ENCODE peak calls at places on chromosomes 7 and 10, in eight cellular contexts. I, A, W, C, E, O, G and B are unnamed samples.

GRCh38 chr10:71064413-71065118 is 147.8 kb upstream of the UNC5B start:
- DNase-seq in I (no peak), A (no peak), W (no peak), C (no peak), E (no peak), O (peak; percentile 37), G (no peak), B (no peak)

GRCh38 chr10:131700506-131700905 is 200.3 kb upstream of the PPP2R2D start:
- DNase-seq in I (no peak), A (no peak), W (no peak), C (no peak), E (no peak), O (no peak), G (no peak), B (no peak)

GRCh38 chr10:91613411-91614253 is 19.2 kb downstream of the PPP1R3C start:
- DNase-seq in I (no peak), A (peak; percentile 77), W (no peak), C (no peak), E (no peak), O (no peak), G (no peak), B (no peak)

GRCh38 chr10:133189726-133190125 is 29.7 kb downstream of the KNDC1 start:
- DNase-seq in I (no peak), A (no peak), W (no peak), C (no peak), E (no peak), O (peak; percentile 40), G (no peak), B (no peak)

GRCh38 chr7:138546064-138546619 is 86.1 kb downstream of the TRIM24 start:
- DNase-seq in I (no peak), A (peak; percentile 17), W (no peak), C (no peak), E (no peak), O (no peak), G (no peak), B (no peak)

GRCh38 chr10:126171555-126171954 is 216.7 kb downstream of the ADAM12 start:
- DNase-seq in I (no peak), A (peak; percentile 76), W (no peak), C (no peak), E (no peak), O (no peak), G (no peak), B (no peak)

GRCh38 chr7:101168412-101169049 is 3.2 kb upstream of the VGF start:
- DNase-seq in I (peak; percentile 58), A (no peak), W (peak; percentile 37), C (no peak), E (no peak), O (no peak), G (no peak), B (no peak)

GRCh38 chr10:24908793-24909423 is 43.5 kb downstream of the PRTFDC1 start:
- DNase-seq in I (no peak), A (peak; percentile 84), W (no peak), C (no peak), E (no peak), O (no peak), G (no peak), B (no peak)

GRCh38 chr10:111835562-111835961 is 348.0 kb downstream of the GPAM start:
- DNase-seq in I (no peak), A (no peak), W (no peak), C (no peak), E (no peak), O (no peak), G (no peak), B (no peak)